ENCODE peak calls at places on chromosomes 12 and 14, in eight cellular contexts. A, P, Q, Z, T, N, H and X are unnamed samples.

GRCh38 chr12:24617471-24617870 is 331.4 kb downstream of the BCAT1 start:
- DNase-seq in N (no peak), Z (no peak), A (peak; percentile 77), Q (no peak), P (no peak), T (no peak), H (no peak), X (no peak)

GRCh38 chr14:30855345-30856037 is 18.9 kb upstream of the COCH start:
- DNase-seq in N (no peak), Q (no peak), A (no peak), P (no peak), H (no peak), Z (no peak), T (no peak), X (no peak)

GRCh38 chr12:72465940-72466630 is 193.9 kb downstream of the TRHDE start:
- DNase-seq in Q (no peak), H (no peak), N (peak; percentile 2), Z (no peak), A (no peak), T (no peak), P (no peak), X (no peak)

GRCh38 chr14:50093496-50093895 is 22.9 kb downstream of the VCPKMT start:
- DNase-seq in N (no peak), A (no peak), Q (no peak), T (no peak), H (no peak), Z (no peak), P (no peak), X (no peak)

GRCh38 chr14:30214456-30215090 is 286.9 kb upstream of the PRKD1 start:
- DNase-seq in Z (no peak), Q (peak; percentile 62), H (peak; percentile 3), A (peak; percentile 85), P (peak; percentile 9), T (peak; percentile 8), N (peak; percentile 75), X (peak; percentile 8)

GRCh38 chr12:49871263-49871561 is 28.3 kb upstream of the BCDIN3D start:
- DNase-seq in Q (no peak), A (no peak), N (no peak), H (no peak), T (no peak), Z (no peak), P (no peak), X (no peak)

GRCh38 chr12:103840399-103840880 is 594 bp downstream of the NT5DC3 start:
- DNase-seq in P (peak; percentile 40), T (no peak), Q (peak; percentile 40), N (no peak), A (peak; percentile 25), H (peak; percentile 74), Z (no peak), X (no peak)

GRCh38 chr12:92757599-92758121 is 54.9 kb downstream of the PLEKHG7 start:
- DNase-seq in H (no peak), N (no peak), Z (no peak), T (no peak), Q (no peak), A (no peak), P (no peak), X (no peak)

GRCh38 chr12:132366341-132366861 is 37.0 kb upstream of the GALNT9 start:
- DNase-seq in T (no peak), N (no peak), H (no peak), Q (no peak), P (no peak), Z (no peak), A (no peak), X (no peak)

GRCh38 chr12:121456551-121456950 is 56.6 kb downstream of the RNF34 start:
- DNase-seq in Q (no peak), H (no peak), P (no peak), T (no peak), Z (no peak), A (no peak), N (no peak), X (no peak)

GRCh38 chr14:101072070-101072469 is 168.5 kb upstream of the RTL1 start:
- DNase-seq in N (no peak), A (no peak), T (no peak), P (no peak), Q (no peak), H (peak; percentile 40), Z (no peak), X (no peak)

GRCh38 chr14:103155826-103156394 is 32.6 kb downstream of the TNFAIP2 start:
- DNase-seq in N (no peak), H (no peak), Q (no peak), P (no peak), T (no peak), Z (no peak), A (no peak), X (no peak)

GRCh38 chr12:78931466-78931990 is 67.0 kb downstream of the SYT1 start:
- DNase-seq in Q (no peak), Z (no peak), A (peak; percentile 7), H (peak; percentile 40), T (no peak), N (no peak), P (no peak), X (no peak)

GRCh38 chr12:124720019-124720686 is 143.5 kb downstream of the SCARB1 start:
- DNase-seq in Q (peak; percentile 53), T (no peak), A (peak; percentile 82), Z (no peak), H (no peak), N (no peak), P (no peak), X (no peak)
- TF ChIP-seq RAD21 in Q (peak; percentile 31), T (no peak), A (no peak), Z (no peak), H (no peak), N (no peak), P (peak; percentile 15), X (peak; percentile 55)

GRCh38 chr12:98409543-98409942 is 105.8 kb upstream of the TMPO start:
- DNase-seq in T (no peak), A (no peak), N (no peak), H (no peak), P (no peak), Q (no peak), Z (no peak), X (no peak)
- TF ChIP-seq RAD21 in T (no peak), A (no peak), N (no peak), H (no peak), P (no peak), Q (no peak), Z (no peak), X (no peak)

GRCh38 chr12:118061011-118061875 is at the start of gene WSB2:
- DNase-seq in H (peak; percentile 88), T (no peak), Q (peak; percentile 49), Z (no peak), P (peak; percentile 92), A (peak; percentile 50), N (no peak), X (no peak)
- TF ChIP-seq RAD21 in H (no peak), T (no peak), Q (no peak), Z (no peak), P (no peak), A (no peak), N (no peak), X (no peak)

DNA sequence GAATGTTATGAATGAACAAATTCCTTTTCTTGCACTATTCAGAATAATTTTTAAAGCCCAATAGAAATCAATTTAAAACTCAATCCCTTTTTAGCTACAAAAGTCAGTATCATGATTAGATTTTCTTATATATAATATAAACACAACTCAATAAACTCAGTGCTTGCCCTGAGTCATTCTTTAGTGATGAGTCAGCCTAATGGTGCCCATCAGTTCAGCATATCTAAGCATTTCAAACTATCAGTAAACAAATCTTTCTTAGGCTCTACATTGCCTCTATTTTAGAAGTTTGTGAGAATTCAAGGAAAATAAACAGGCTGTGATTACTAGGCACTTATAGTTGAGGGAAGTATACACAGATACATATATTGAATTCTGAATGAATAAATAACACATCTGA is 179.6 kb downstream of the NELL2 start:
- DNase-seq in N (no peak), H (no peak), Q (no peak), A (no peak), T (no peak), Z (no peak), P (no peak), X (no peak)
- TF ChIP-seq RAD21 in N (no peak), H (no peak), Q (no peak), A (no peak), T (no peak), Z (no peak), P (no peak), X (no peak)

GRCh38 chr14:28754209-28754985 is 12.2 kb upstream of the FOXG1 start:
- DNase-seq in Z (no peak), T (peak; percentile 3), A (peak; percentile 48), P (peak; percentile 49), H (peak; percentile 58), Q (peak; percentile 40), N (peak; percentile 77), X (no peak)
- TF ChIP-seq RAD21 in Z (peak; percentile 89), T (peak; percentile 84), A (peak; percentile 87), P (peak; percentile 70), H (peak; percentile 77), Q (peak; percentile 84), N (peak; percentile 83), X (peak; percentile 43)

GRCh38 chr12:130916251-130916911 is 37.3 kb upstream of the ADGRD1 start:
- DNase-seq in N (peak; percentile 42), T (peak; percentile 21), P (peak; percentile 57), A (peak; percentile 28), H (peak; percentile 82), Q (peak; percentile 74), Z (peak; percentile 53), X (peak; percentile 38)
- TF ChIP-seq RAD21 in N (peak; percentile 98), T (peak; percentile 98), P (peak; percentile 97), A (peak; percentile 80), H (peak; percentile 96), Q (peak; percentile 97), Z (peak; percentile 98), X (peak; percentile 97)

GRCh38 chr12:96197503-96198272 is 3.5 kb downstream of the ELK3 start:
- DNase-seq in Z (no peak), N (no peak), P (no peak), T (no peak), A (peak; percentile 97), H (no peak), Q (peak; percentile 86), X (peak; percentile 82)
- TF ChIP-seq RAD21 in Z (no peak), N (no peak), P (no peak), T (no peak), A (no peak), H (no peak), Q (no peak), X (no peak)

DNA sequence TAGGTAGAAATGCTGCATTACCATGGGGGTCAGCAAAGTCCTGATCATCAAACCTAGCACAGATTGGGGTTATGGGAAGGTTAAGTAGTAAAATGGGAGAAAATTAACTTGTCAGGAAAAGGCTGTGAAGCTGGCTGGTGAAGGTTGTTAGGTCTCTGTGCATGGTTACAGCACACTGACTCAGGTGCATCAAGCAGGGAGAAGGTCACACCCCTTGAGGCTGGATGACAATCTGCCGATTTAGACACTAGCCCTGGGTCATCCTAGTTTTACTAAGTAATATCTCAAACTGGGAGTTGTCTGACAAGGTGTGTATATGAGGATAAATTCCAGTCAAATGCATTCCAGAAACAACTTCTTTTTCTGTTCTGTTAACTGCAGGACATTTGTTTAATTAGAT is 271.1 kb upstream of the LRIG3 start:
- DNase-seq in H (no peak), N (no peak), A (no peak), T (no peak), P (no peak), Q (no peak), Z (no peak), X (no peak)
- TF ChIP-seq RAD21 in H (no peak), N (no peak), A (no peak), T (no peak), P (no peak), Q (no peak), Z (no peak), X (no peak)

GRCh38 chr14:81209187-81209836 is 11.4 kb downstream of the GTF2A1 start:
- DNase-seq in Q (no peak), P (no peak), T (peak; percentile 37), H (no peak), N (no peak), Z (no peak), A (no peak), X (no peak)
- TF ChIP-seq RAD21 in Q (no peak), P (no peak), T (no peak), H (no peak), N (no peak), Z (no peak), A (no peak), X (no peak)